ENCODE peak calls at places on chromosome 22, in nine cellular contexts. O is kidney, Y is ascending aorta, V is colonic mucosa, H is GM12864, C is bronchial epithelial cell, A is breast epithelium, G is foreskin fibroblast, P is retinal pigment epithelial cell. B is an unnamed sample.

GRCh38 chr22:43126506-43127165 is 16.1 kb downstream of the BIK start:
- DNase-seq in O (peak; percentile 83), V (peak; percentile 78), P (peak; percentile 46), H (no peak), Y (no peak), G (peak; percentile 82), A (no peak), C (peak; percentile 86), B (peak; percentile 38)

GRCh38 chr22:26568207-26568706 is 21.7 kb downstream of the TPST2 start:
- DNase-seq in C (peak; percentile 96), O (peak; percentile 72), Y (no peak), H (no peak), P (no peak), G (no peak), V (no peak), A (peak; percentile 84), B (no peak)

GRCh38 chr22:20014526-20015186 is 2.0 kb downstream of the ARVCF start:
- DNase-seq in H (no peak), O (peak; percentile 63), G (no peak), V (peak; percentile 53), Y (no peak), C (no peak), P (no peak), A (no peak), B (no peak)

GRCh38 chr22:27461470-27461869 is 340.1 kb downstream of the MN1 start:
- DNase-seq in O (no peak), C (peak; percentile 73), A (no peak), G (peak; percentile 92), H (no peak), P (peak; percentile 83), V (no peak), Y (no peak), B (peak; percentile 80)

GRCh38 chr22:35150163-35151107 is 84.5 kb downstream of the ISX start:
- DNase-seq in Y (no peak), O (no peak), G (peak; percentile 49), H (no peak), V (peak; percentile 77), C (peak; percentile 24), P (no peak), A (peak; percentile 27), B (no peak)

GRCh38 chr22:36086170-36086490 is 57.5 kb upstream of the RBFOX2 start:
- DNase-seq in V (peak; percentile 23), O (no peak), P (no peak), Y (no peak), A (no peak), G (no peak), C (peak; percentile 30), H (no peak), B (no peak)

GRCh38 chr22:30921108-30921507 is 47.5 kb downstream of the MORC2 start:
- DNase-seq in V (no peak), C (peak; percentile 42), G (peak; percentile 33), H (no peak), P (no peak), A (no peak), Y (no peak), O (no peak), B (no peak)

GRCh38 chr22:21568207-21569075 is 927 bp downstream of the UBE2L3 start:
- DNase-seq in Y (no peak), G (peak; percentile 55), V (peak; percentile 50), A (no peak), H (no peak), C (no peak), O (no peak), P (no peak), B (no peak)

GRCh38 chr22:21941921-21942320 is 10.7 kb downstream of the PPM1F start:
- DNase-seq in P (no peak), O (no peak), G (no peak), C (no peak), H (no peak), A (no peak), V (no peak), Y (no peak), B (no peak)

GRCh38 chr22:45090364-45090960 is 73.3 kb upstream of the NUP50 start:
- DNase-seq in Y (no peak), A (no peak), P (no peak), V (peak; percentile 34), H (no peak), G (peak; percentile 65), O (no peak), C (peak; percentile 25), B (no peak)

GRCh38 chr22:22810018-22810427 is 77.6 kb upstream of the IGLL5 start:
- DNase-seq in C (no peak), Y (no peak), V (no peak), A (peak; percentile 11), O (peak; percentile 72), H (peak; percentile 37), P (no peak), G (peak; percentile 68), B (no peak)

GRCh38 chr22:19648419-19648929 is 65.8 kb upstream of the SEPTIN5 start:
- DNase-seq in V (no peak), P (no peak), O (no peak), Y (no peak), A (no peak), H (no peak), G (no peak), C (peak; percentile 10), B (no peak)

GRCh38 chr22:21837184-21837979 is 30.1 kb downstream of the MAPK1 start:
- DNase-seq in H (no peak), O (no peak), C (peak; percentile 72), G (peak; percentile 89), V (no peak), A (peak; percentile 40), Y (no peak), P (no peak), B (peak; percentile 54)

GRCh38 chr22:27512283-27512761 is 289.2 kb downstream of the MN1 start:
- DNase-seq in O (no peak), V (peak; percentile 39), C (peak; percentile 99), A (peak; percentile 20), Y (no peak), H (no peak), P (no peak), G (peak; percentile 91), B (peak; percentile 73)

DNA sequence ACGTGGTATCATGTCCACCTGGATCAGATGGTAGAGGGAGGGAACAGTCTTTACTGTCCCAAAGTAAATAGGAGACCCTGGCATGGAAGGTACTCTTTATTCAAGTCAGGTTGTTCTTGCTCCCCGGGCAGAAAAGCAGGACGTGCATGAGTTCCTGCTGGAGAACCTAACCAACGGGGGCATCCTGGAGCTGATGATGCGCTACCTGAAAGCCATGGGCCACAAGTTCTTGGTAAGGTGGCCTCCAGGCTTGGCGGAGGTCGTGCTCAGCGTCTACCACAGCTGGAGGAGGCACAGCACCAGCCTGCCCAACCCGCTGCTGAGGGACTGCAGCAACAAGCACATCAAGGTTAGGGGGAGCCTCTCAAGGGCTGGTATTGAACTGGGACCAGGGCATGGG is 48.7 kb downstream of the CABIN1 start:
- DNase-seq in P (no peak), O (peak; percentile 77), C (no peak), G (no peak), V (no peak), A (no peak), Y (no peak), H (no peak), B (no peak)
- H3K4me3 ChIP-seq in P (no peak overlapping the region), O (no peak overlapping the region), C (no peak overlapping the region), G (no peak overlapping the region), V (no peak overlapping the region), A (no peak overlapping the region), Y (no peak overlapping the region), H (no peak overlapping the region), B (no peak overlapping the region)

GRCh38 chr22:32132783-32133182 is 26.3 kb downstream of the C22orf42 start:
- DNase-seq in C (no peak), A (no peak), O (no peak), P (no peak), V (no peak), Y (no peak), G (no peak), H (no peak), B (no peak)

GRCh38 chr22:32132126-32132525 is 27.0 kb downstream of the C22orf42 start:
- DNase-seq in O (no peak), V (no peak), Y (no peak), P (no peak), H (no peak), A (no peak), G (no peak), C (no peak), B (no peak)

GRCh38 chr22:32123657-32124056 is 35.4 kb downstream of the C22orf42 start:
- DNase-seq in C (no peak), V (no peak), P (no peak), Y (no peak), G (no peak), O (no peak), H (no peak), A (no peak), B (no peak)

GRCh38 chr22:32130464-32130863 is 28.6 kb downstream of the C22orf42 start:
- DNase-seq in A (no peak), H (no peak), V (no peak), O (no peak), G (peak; percentile 6), C (no peak), Y (no peak), P (no peak), B (no peak)

GRCh38 chr22:32127904-32128303 is 31.2 kb downstream of the C22orf42 start:
- DNase-seq in A (no peak), P (no peak), H (no peak), C (no peak), V (no peak), Y (no peak), G (no peak), O (no peak), B (no peak)
- TF ChIP-seq CTCF in A (no peak), P (no peak), H (peak; percentile 8), C (no peak), V (no peak), Y (no peak), G (no peak), O (no peak), B (no peak)

GRCh38 chr22:46388647-46389046 is 53.1 kb downstream of the TRMU start:
- DNase-seq in P (no peak), O (peak; percentile 32), H (no peak), G (no peak), C (no peak), Y (no peak), A (no peak), V (no peak), B (no peak)
- H3K4me3 ChIP-seq in P (no peak overlapping the region), O (no peak overlapping the region), H (no peak overlapping the region), G (no peak overlapping the region), C (no peak overlapping the region), Y (no peak overlapping the region), A (no peak overlapping the region), V (no peak overlapping the region), B (no peak overlapping the region)

GRCh38 chr22:38569972-38570840 is at the start of gene DMC1:
- DNase-seq in G (peak; percentile 94), C (peak; percentile 50), H (peak; percentile 68), A (peak; percentile 90), O (peak; percentile 98), P (peak; percentile 50), Y (peak; percentile 52), V (peak; percentile 98), B (no peak)

GRCh38 chr22:38569181-38569971 is 607 bp downstream of the DMC1 start:
- DNase-seq in P (no peak), Y (no peak), A (peak; percentile 24), C (no peak), G (peak; percentile 23), V (no peak), O (peak; percentile 72), H (no peak), B (no peak)

GRCh38 chr22:38570841-38571364 is 920 bp upstream of the DMC1 start:
- DNase-seq in C (no peak), Y (peak; percentile 9), O (peak; percentile 73), A (peak; percentile 40), P (no peak), V (peak; percentile 48), G (peak; percentile 68), H (no peak), B (no peak)

GRCh38 chr22:38567531-38568245 is 2.3 kb downstream of the DMC1 start:
- DNase-seq in H (no peak), O (no peak), A (no peak), P (no peak), Y (no peak), G (no peak), V (no peak), C (peak; percentile 41), B (no peak)

GRCh38 chr22:38572065-38572464 is 2.1 kb upstream of the DMC1 start:
- DNase-seq in P (no peak), Y (no peak), G (peak; percentile 77), O (no peak), V (peak; percentile 36), C (peak; percentile 53), H (no peak), A (no peak), B (no peak)
- TF ChIP-seq CTCF in P (peak; percentile 57), Y (peak; percentile 51), G (peak; percentile 40), O (peak; percentile 57), V (peak; percentile 30), C (no peak), H (peak; percentile 34), A (peak; percentile 53), B (peak; percentile 30)